ENCODE peak calls at places on chromosome 2, in four cellular contexts. N is SK-N-SH, J is K562, D is HepG2. X is an unnamed sample.

GRCh38 chr2:16738361-16739225 is 73.0 kb upstream of the CYRIA start:
- DNase-seq in J (no peak), D (no peak), N (no peak), X (no peak)

GRCh38 chr2:199749571-199749970 is 101.4 kb downstream of the FTCDNL1 start:
- DNase-seq in N (no peak), D (no peak), J (no peak), X (no peak)

GRCh38 chr2:153047220-153047619 is 328.8 kb downstream of the ARL6IP6 start:
- DNase-seq in J (no peak), N (no peak), D (no peak), X (no peak)

GRCh38 chr2:239263937-239264837 is 136.6 kb downstream of the HDAC4 start:
- DNase-seq in N (no peak), D (no peak), J (no peak), X (no peak)

GRCh38 chr2:96934096-96934495 is 52.3 kb downstream of the FAM178B start:
- DNase-seq in D (no peak), N (no peak), J (no peak), X (no peak)

GRCh38 chr2:145464901-145465300 is 945.0 kb upstream of the ZEB2 start:
- DNase-seq in N (no peak), D (no peak), J (no peak), X (no peak)

GRCh38 chr2:203688798-203689197 is 17.6 kb upstream of the CD28 start:
- DNase-seq in J (no peak), D (no peak), N (no peak), X (no peak)

GRCh38 chr2:43324589-43325447 is 98.4 kb upstream of the ZFP36L2 start:
- DNase-seq in D (no peak), N (no peak), J (no peak), X (no peak)

GRCh38 chr2:99389371-99389770 is 52.2 kb downstream of the EIF5B start:
- DNase-seq in D (no peak), J (no peak), N (no peak), X (no peak)

GRCh38 chr2:72892506-72893173 is 5.4 kb downstream of the SPR start:
- DNase-seq in N (peak), J (peak), D (peak), X (no peak)

GRCh38 chr2:28469304-28469703 is 26.6 kb upstream of the PLB1 start:
- DNase-seq in N (no peak), D (no peak), J (no peak), X (no peak)

GRCh38 chr2:30265441-30266015 is 34.2 kb downstream of the LBH start:
- DNase-seq in J (no peak), D (no peak), N (no peak), X (no peak)

GRCh38 chr2:66869076-66869475 is 434.2 kb downstream of the MEIS1 start:
- DNase-seq in D (no peak), N (no peak), J (no peak), X (no peak)

GRCh38 chr2:134739879-134740301 is 21.1 kb upstream of the TMEM163 start:
- DNase-seq in J (no peak), N (no peak), D (no peak), X (no peak)

GRCh38 chr2:188449570-188449969 is 157.9 kb downstream of the GULP1 start:
- DNase-seq in N (no peak), J (no peak), D (no peak), X (no peak)

GRCh38 chr2:129733041-129733440 is 246.4 kb upstream of the RAB6C start:
- DNase-seq in J (no peak), D (no peak), N (no peak), X (no peak)

GRCh38 chr2:110120171-110121051 is 4.8 kb upstream of the MALL start:
- DNase-seq in J (no peak), N (no peak), D (no peak), X (no peak)

GRCh38 chr2:200021449-200022114 is 66.2 kb downstream of the MAIP1 start:
- DNase-seq in D (no peak), N (no peak), J (no peak), X (no peak)

GRCh38 chr2:19871836-19872235 is 29.9 kb downstream of the TTC32 start:
- DNase-seq in D (no peak), N (no peak), J (no peak), X (no peak)

GRCh38 chr2:52810460-52810859 is 957.1 kb upstream of the CHAC2 start:
- DNase-seq in D (no peak), N (peak), J (no peak), X (peak)

GRCh38 chr2:148794558-148794957 is 80.5 kb upstream of the KIF5C start:
- DNase-seq in J (no peak), D (no peak), N (no peak), X (no peak)

GRCh38 chr2:55883339-55883738 is 40.2 kb downstream of the EFEMP1 start:
- DNase-seq in D (no peak), J (no peak), N (no peak), X (no peak)

GRCh38 chr2:198662916-198663315 is 794.8 kb downstream of the SATB2 start:
- DNase-seq in N (no peak), D (no peak), J (no peak), X (no peak)

GRCh38 chr2:119820275-119820674 is 60.6 kb downstream of the PTPN4 start:
- DNase-seq in J (no peak), D (no peak), N (peak), X (no peak)

GRCh38 chr2:1988594-1988993 is 244.3 kb upstream of the PXDN start:
- DNase-seq in N (no peak), J (no peak), D (no peak), X (no peak)

GRCh38 chr2:217958889-217959235 is 43.9 kb downstream of the TNS1 start:
- DNase-seq in D (no peak), J (no peak), N (no peak), X (no peak)

GRCh38 chr2:74706741-74707140 is 52.7 kb downstream of the SEMA4F start:
- DNase-seq in N (no peak), D (no peak), J (no peak), X (no peak)

GRCh38 chr2:189685540-189686229 is 11.2 kb downstream of the ANKAR start:
- DNase-seq in J (no peak), D (no peak), N (no peak), X (no peak)

DNA sequence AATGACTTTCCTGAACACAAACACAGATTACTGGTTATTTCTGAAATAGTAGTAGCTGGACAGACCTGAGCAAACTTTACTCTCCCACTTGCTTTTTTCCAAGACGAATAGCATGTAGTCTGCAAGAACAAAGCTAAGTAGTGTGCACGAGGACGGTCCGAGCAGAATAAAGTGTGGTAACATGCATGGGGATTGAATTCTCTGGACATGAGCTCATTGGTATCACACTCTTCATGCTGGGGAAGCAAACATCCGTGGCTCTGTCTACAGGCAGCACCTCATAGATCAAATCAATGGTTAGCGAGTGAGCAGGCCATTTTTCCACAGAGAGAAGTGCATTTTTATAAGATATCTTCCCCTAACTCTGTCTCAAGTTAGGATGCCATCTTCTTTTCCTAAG is 164.8 kb upstream of the STK17B start:
- DNase-seq in N (no peak), D (no peak), J (no peak), X (no peak)
- TF ChIP-seq ELF1 in N (no peak), D (no peak), J (no peak), X (no peak)

DNA sequence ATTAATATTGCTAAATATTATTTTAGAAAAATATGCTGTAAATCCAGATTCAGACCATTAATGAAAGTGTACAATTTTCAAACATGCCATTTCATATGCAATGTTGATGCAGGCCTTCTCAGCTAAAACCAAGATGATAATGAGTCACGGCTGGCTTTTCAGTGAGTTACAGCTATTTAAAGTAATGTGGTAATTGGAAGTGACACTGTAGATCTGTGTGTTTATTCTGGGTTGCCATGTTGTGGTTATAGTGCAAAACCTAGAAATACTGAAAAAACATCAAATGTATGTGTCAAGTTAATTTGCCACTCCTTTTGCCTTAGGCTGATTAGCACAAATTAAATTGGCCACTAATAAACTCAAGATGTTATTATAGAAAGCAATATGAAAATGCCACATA is 506.6 kb downstream of the ERBB4 start:
- DNase-seq in N (peak), D (no peak), J (no peak), X (no peak)
- TF ChIP-seq ELF1 in N (no peak), D (no peak), J (no peak), X (no peak)

DNA sequence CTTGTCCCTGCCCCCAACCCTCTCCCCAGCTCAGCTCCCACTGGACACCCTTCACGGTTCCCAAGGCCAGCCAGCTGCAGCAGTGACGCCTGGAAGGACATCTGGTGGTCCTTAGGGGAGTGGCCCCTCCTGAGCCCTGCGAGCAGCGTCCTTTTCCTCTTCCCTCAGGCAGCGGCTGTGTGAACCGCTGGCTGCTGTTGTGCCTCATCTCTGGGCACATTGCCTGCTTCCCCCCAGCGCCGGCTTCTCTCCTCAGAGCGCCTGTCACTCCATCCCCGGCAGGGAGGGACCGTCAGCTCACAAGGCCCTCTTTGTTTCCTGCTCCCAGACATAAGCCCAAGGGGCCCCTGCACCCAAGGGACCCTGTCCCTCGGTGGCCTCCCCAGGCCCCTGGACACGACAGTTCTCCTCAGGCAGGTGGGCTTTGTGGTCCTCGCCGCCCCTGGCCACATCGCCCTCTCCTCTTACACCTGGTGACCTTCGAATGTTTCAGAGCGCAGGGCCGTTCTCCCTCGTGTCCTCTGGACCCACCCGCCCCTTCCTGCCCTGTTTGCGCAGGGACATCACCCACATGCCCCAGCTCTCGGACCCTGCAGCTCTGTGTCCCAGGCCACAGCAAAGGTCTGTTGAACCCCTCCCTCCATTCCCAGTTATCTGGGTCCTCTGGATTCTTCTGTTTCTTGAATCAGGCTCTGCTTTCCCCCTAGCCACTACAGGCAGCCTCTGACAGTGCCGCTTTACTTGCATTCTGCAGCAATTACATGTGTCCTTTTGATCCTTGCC is 35.8 kb downstream of the ANO7 start:
- DNase-seq in D (peak), J (no peak), N (peak), X (no peak)
- TF ChIP-seq ELF1 in D (no peak), J (no peak), N (no peak), X (no peak)

DNA sequence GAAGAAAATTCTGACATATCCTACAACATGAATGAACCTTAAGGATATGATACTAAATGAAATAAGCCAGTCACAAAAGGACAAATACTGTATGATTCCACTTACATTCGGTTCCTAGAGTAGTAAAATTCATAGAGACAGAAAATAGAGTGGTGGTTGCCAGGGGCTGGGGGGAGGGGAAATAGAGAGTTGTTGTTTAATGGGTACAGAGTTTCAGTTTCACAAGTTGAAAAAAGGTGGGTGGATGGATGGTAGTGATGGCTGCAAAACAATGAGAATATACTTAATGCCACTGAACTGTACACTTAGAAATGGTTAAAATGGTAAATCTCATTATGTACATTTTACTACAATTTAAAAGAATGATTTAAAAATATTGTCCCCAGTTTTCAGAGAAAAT is 53.3 kb upstream of the NFU1 start:
- DNase-seq in N (no peak), J (no peak), D (no peak), X (no peak)
- TF ChIP-seq ELF1 in N (no peak), J (no peak), D (no peak), X (no peak)

GRCh38 chr2:206381881-206382280 is 61.5 kb upstream of the ADAM23 start:
- DNase-seq in N (no peak), J (no peak), D (no peak), X (no peak)

GRCh38 chr2:206375956-206376355 is 67.4 kb upstream of the ADAM23 start:
- DNase-seq in N (no peak), D (no peak), J (no peak), X (no peak)

GRCh38 chr2:206379321-206379720 is 64.0 kb upstream of the ADAM23 start:
- DNase-seq in D (no peak), J (no peak), N (no peak), X (no peak)

GRCh38 chr2:206383669-206384068 is 59.7 kb upstream of the ADAM23 start:
- DNase-seq in D (no peak), N (no peak), J (no peak), X (no peak)

DNA sequence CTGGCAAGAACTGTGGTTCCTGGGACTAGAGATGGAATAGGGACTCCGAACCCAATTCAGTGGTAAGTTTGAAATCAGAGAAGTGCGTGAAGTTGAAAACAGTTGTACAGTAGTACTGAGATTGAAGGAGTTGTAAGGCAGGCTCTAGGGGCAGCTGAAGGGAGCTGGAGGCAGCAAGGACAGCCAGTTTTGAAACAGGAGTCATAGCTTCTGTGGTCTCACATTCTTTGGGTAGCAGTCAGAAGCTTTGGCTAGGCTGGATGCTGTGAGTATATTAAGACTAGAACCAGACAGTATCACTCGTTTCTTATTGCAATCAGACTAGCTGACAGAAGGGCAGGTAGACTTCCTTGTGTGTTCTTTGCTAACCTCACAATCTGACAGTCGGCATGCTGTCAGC is 64.5 kb upstream of the ADAM23 start:
- DNase-seq in J (no peak), D (no peak), N (no peak), X (no peak)
- TF ChIP-seq ELF1 in J (no peak), D (no peak), N (no peak), X (no peak)

DNA sequence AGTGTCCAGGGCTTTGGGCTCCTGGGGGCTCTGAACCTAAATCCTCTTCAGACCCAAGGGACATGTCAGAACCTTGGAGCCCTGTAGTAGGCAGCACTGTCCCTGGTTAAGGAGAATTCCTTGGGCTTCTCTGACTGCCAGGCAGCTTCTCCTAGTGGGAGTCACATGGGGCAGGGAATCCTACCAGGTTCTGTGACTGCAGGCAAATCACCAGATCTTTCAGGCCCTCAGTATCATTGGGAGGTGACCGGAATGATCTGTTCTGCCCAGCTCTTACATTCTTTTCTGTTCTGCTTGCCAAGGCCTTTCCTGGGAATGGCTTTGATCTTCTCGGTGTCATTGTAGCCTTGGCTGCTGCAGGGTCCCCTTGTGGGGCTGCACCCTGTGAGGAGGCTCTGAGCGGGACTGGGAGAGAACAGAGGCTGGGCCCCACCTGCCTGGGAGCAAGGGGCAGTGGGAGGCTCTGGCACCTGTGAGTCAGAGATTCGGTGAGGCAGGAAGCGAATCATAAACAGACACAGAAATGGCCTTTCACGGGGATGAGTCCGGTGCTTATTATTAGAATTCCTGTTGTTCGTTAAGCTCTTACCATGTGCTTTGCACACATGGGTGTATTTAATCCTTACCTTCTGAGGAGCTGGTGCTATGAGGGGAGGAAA is 14.1 kb downstream of the CEP68 start:
- DNase-seq in J (no peak), N (no peak), D (peak), X (peak)
- TF ChIP-seq ELF1 in J (no peak), N (no peak), D (no peak), X (no peak)

GRCh38 chr2:108535380-108535677 is 1.1 kb downstream of the LIMS1 start:
- DNase-seq in J (no peak), D (no peak), N (no peak), X (no peak)

GRCh38 chr2:108536133-108536780 is 2.0 kb downstream of the LIMS1 start:
- DNase-seq in J (no peak), N (no peak), D (peak), X (no peak)

GRCh38 chr2:108534577-108535379 is 508 bp downstream of the LIMS1 start:
- DNase-seq in J (no peak), D (peak), N (no peak), X (no peak)

GRCh38 chr2:108536911-108537310 is 2.6 kb downstream of the LIMS1 start:
- DNase-seq in N (no peak), D (no peak), J (no peak), X (no peak)

DNA sequence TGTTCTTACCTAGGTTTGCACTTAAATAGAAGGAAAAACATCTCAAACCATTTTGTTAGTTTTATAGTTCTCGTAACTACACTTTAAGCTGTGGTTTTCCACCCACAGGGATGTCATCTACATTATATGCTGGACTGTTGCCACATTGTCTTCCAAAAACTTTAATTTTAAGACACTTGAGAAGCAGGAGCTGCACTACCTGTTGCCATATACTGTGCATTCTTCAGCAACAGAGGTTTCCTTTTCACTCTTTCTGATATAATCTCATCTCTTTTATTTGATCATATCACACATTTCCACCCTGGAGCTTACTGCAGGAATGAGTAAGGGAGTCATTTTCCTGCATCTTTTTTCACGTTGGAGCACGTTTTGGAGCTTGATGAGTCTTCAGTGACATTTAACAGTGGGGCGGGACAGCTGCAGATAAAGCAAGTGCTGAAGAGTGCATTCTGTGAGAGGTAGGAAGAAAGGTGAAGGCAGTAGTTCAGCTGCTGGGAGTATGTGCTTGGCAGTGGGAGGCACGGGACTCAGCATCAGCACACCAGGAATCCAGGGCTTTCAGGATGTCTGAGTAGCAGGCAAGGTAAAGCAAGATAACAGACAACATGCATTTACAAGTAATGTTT is 3.8 kb downstream of the LIMS1 start:
- DNase-seq in N (no peak), D (no peak), J (no peak), X (no peak)
- TF ChIP-seq ELF1 in N (no peak), D (no peak), J (no peak), X (no peak)

X was measured in HCT116.